ENCODE peak calls at places on chromosomes 11 and 22, in ten cellular contexts. D is spleen, S is SK-N-SH, V is stomach, P is suprapubic skin, Q is transverse colon, C is HL-60, I is Panc1, O is H1, X is HCT116. A is an unnamed sample.

GRCh38 chr11:66976048-66976467 is 954 bp downstream of the C11orf86 start:
- DNase-seq in D (no peak), S (peak), V (no peak), P (no peak), Q (no peak), C (no peak), I (no peak), O (peak), X (no peak), A (peak)

GRCh38 chr11:27619039-27619438 is 81.2 kb downstream of the BDNF start:
- DNase-seq in D (no peak), S (no peak), V (no peak), P (no peak), Q (no peak), C (no peak), I (no peak), O (no peak), X (no peak), A (no peak)

GRCh38 chr22:22687638-22688500 is 43.5 kb downstream of the GGTLC2 start:
- DNase-seq in D (no peak), S (peak), V (peak), P (no peak), Q (peak), C (no peak), I (peak), O (no peak), X (no peak), A (peak)

GRCh38 chr11:69540118-69541000 is 58.9 kb downstream of the LINC01488 start:
- DNase-seq in D (peak), S (peak), V (no peak), P (peak), Q (no peak), C (no peak), I (no peak), O (peak), X (no peak), A (peak)

GRCh38 chr11:107665016-107665415 is 46.8 kb downstream of the SLN start:
- DNase-seq in D (no peak), S (no peak), V (no peak), P (no peak), Q (no peak), C (no peak), I (no peak), O (no peak), X (no peak), A (no peak)

GRCh38 chr11:2468363-2469240 is 23.8 kb downstream of the KCNQ1 start:
- DNase-seq in D (no peak), S (no peak), V (peak), P (no peak), Q (no peak), C (no peak), I (no peak), O (no peak), X (no peak), A (no peak)

GRCh38 chr11:67468509-67468834 is 579 bp downstream of the TMEM134 start:
- DNase-seq in D (no peak), S (no peak), V (no peak), P (no peak), Q (no peak), C (no peak), I (no peak), O (no peak), X (no peak), A (peak)

GRCh38 chr11:20125927-20126326 is 34.3 kb downstream of the DBX1 start:
- DNase-seq in D (no peak), S (no peak), V (no peak), P (no peak), Q (no peak), C (no peak), I (no peak), O (no peak), X (no peak), A (no peak)

GRCh38 chr11:69647349-69647748 is 6.4 kb downstream of the CCND1 start:
- DNase-seq in D (peak), S (no peak), V (no peak), P (peak), Q (no peak), C (no peak), I (no peak), O (no peak), X (no peak), A (no peak)

GRCh38 chr11:9130297-9130696 is 38.9 kb upstream of the SCUBE2 start:
- DNase-seq in D (no peak), S (no peak), V (no peak), P (no peak), Q (no peak), C (no peak), I (no peak), O (no peak), X (no peak), A (no peak)

GRCh38 chr22:45276507-45276906 is 8.2 kb upstream of the UPK3A start:
- DNase-seq in D (no peak), S (no peak), V (no peak), P (no peak), Q (no peak), C (no peak), I (no peak), O (no peak), X (no peak), A (no peak)
- TF ChIP-seq CTCF in D (no peak), S (no peak), V (no peak), P (no peak), Q (no peak), C (no peak), I (no peak), O (no peak), X (no peak), A (no peak)

GRCh38 chr22:45551310-45552016 is 48.8 kb downstream of the FBLN1 start:
- DNase-seq in D (no peak), S (no peak), V (no peak), P (no peak), Q (no peak), C (no peak), I (no peak), O (no peak), X (no peak), A (no peak)
- TF ChIP-seq POLR2AphosphoS5 in D (peak), S (no peak), V (peak), P (no peak), Q (no peak), C (no peak), I (no peak), O (no peak), X (no peak), A (no peak)

GRCh38 chr11:46304605-46305004 is 27.1 kb downstream of the CREB3L1 start:
- DNase-seq in D (no peak), S (no peak), V (no peak), P (no peak), Q (no peak), C (no peak), I (no peak), O (no peak), X (no peak), A (no peak)

GRCh38 chr11:46302866-46303265 is 25.4 kb downstream of the CREB3L1 start:
- DNase-seq in D (no peak), S (no peak), V (no peak), P (no peak), Q (no peak), C (no peak), I (no peak), O (no peak), X (no peak), A (no peak)

GRCh38 chr11:46307369-46307768 is 29.9 kb downstream of the CREB3L1 start:
- DNase-seq in D (no peak), S (no peak), V (no peak), P (no peak), Q (no peak), C (no peak), I (no peak), O (no peak), X (no peak), A (no peak)

GRCh38 chr11:46306296-46306853 is 28.9 kb downstream of the CREB3L1 start:
- DNase-seq in D (no peak), S (no peak), V (no peak), P (no peak), Q (no peak), C (no peak), I (no peak), O (no peak), X (no peak), A (peak)

DNA sequence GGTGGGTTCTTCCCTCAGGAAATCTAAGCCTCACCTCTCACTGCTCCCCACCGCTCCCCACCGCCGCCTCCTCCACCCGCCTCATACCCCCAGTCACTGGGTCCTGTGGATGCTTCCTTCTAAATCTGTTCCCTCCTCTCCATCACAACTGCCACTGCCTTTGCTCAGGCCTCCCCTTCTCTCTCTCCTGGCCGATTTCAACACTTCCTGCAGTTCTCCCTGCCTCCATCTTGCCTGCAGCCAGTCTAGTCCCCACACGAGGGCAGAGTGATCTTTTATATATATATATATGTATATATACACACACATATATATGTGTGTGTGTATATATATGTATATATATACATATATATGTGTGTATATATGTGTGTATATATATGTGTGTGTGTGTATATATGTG is 27.8 kb downstream of the CREB3L1 start:
- DNase-seq in D (no peak), S (peak), V (no peak), P (no peak), Q (no peak), C (peak), I (no peak), O (no peak), X (no peak), A (no peak)
- TF ChIP-seq CTCF in D (no peak), S (no peak), V (no peak), P (no peak), Q (no peak), C (no peak), I (no peak), O (no peak), X (no peak), A (no peak)

GRCh38 chr22:47139790-47140119 is 377.3 kb downstream of the TBC1D22A start:
- DNase-seq in D (no peak), S (no peak), V (no peak), P (no peak), Q (no peak), C (no peak), I (no peak), O (no peak), X (no peak), A (no peak)
- TF ChIP-seq POLR2AphosphoS5 in D (no peak), S (no peak), V (no peak), P (no peak), Q (no peak), C (no peak), I (no peak), O (no peak), X (no peak), A (no peak)

GRCh38 chr11:22432331-22433065 is 94.3 kb downstream of the SLC17A6 start:
- DNase-seq in D (peak), S (peak), V (no peak), P (peak), Q (no peak), C (no peak), I (no peak), O (peak), X (no peak), A (peak)
- TF ChIP-seq CTCF in D (no peak), S (no peak), V (no peak), P (no peak), Q (no peak), C (no peak), I (no peak), O (no peak), X (no peak), A (no peak)